ENCODE peak calls at places on chromosomes 2 and 18, in five cellular contexts. H, V, D, X and R are unnamed samples.
A peak's percentile ranks its signal among the peaks of the same experiment; 100 is the strongest.

GRCh38 chr18:35777042-35777441 is 195.4 kb upstream of the RMP24 start:
- DNase-seq in H (no peak), V (no peak), D (no peak), X (no peak), R (no peak)

GRCh38 chr2:233922471-233922870 is 5.3 kb downstream of the TRPM8 start:
- DNase-seq in H (no peak), V (no peak), D (no peak), X (peak; percentile 41), R (peak; percentile 40)

GRCh38 chr2:68188831-68189230 is 31.1 kb downstream of the PNO1 start:
- DNase-seq in H (no peak), V (no peak), D (no peak), X (no peak), R (no peak)

GRCh38 chr2:182068811-182069210 is 83.2 kb downstream of the PPP1R1C start:
- DNase-seq in H (no peak), V (peak; percentile 37), D (peak; percentile 16), X (no peak), R (no peak)

GRCh38 chr2:128271186-128271890 is 47.3 kb downstream of the HS6ST1 start:
- DNase-seq in H (no peak), V (no peak), D (no peak), X (no peak), R (no peak)

GRCh38 chr2:151071906-151072305 is 189.8 kb downstream of the RBM43 start:
- DNase-seq in H (no peak), V (no peak), D (peak; percentile 34), X (peak; percentile 35), R (no peak)

GRCh38 chr2:241873081-241873802 is 3.7 kb downstream of the RTP5 start:
- DNase-seq in H (no peak), V (no peak), D (no peak), X (no peak), R (no peak)

GRCh38 chr2:180494286-180494685 is 486.1 kb upstream of the UBE2E3 start:
- DNase-seq in H (no peak), V (no peak), D (no peak), X (no peak), R (no peak)

GRCh38 chr2:219727771-219728429 is 100.5 kb downstream of the SLC4A3 start:
- DNase-seq in H (no peak), V (no peak), D (peak; percentile 45), X (no peak), R (no peak)

GRCh38 chr2:152646775-152647174 is 70.5 kb downstream of the PRPF40A start:
- DNase-seq in H (no peak), V (peak; percentile 97), D (peak; percentile 96), X (peak; percentile 95), R (peak; percentile 86)

GRCh38 chr2:25567406-25567805 is 106.0 kb downstream of the DTNB start:
- DNase-seq in H (peak; percentile 67), V (peak; percentile 50), D (peak; percentile 67), X (peak; percentile 65), R (peak; percentile 78)

GRCh38 chr18:66599190-66599589 is 4.7 kb downstream of the CDH19 start:
- DNase-seq in H (no peak), V (peak; percentile 10), D (no peak), X (no peak), R (no peak)

GRCh38 chr2:207394203-207394741 is 135.5 kb upstream of the CREB1 start:
- DNase-seq in H (no peak), V (peak; percentile 53), D (peak; percentile 78), X (peak; percentile 66), R (peak; percentile 21)

GRCh38 chr2:162153608-162154224 is 1.7 kb upstream of the GCG start:
- DNase-seq in H (no peak), V (peak; percentile 36), D (peak; percentile 53), X (peak; percentile 49), R (peak; percentile 73)

DNA sequence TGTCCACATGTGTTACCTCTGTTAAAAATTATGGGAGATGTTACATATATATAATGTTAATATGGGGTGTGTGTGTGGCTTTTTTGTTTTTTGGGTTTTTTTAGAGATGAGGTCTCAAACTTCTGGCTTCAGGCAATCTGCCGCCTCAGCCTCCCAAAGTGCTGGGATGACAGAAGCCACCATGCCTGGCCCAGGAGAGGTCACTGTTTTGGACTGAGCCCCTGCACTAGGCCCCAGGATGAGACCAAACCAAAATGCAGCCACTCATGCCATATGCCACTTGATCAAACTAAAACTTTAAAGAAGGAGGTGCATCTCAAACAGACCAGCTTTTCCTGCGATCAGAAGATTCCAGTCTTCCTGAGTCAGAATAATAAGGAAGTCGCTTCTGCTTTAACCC is 2.5 kb downstream of the ADI1 start:
- DNase-seq in H (no peak), V (no peak), D (no peak), X (no peak), R (no peak)
- H3K9me3 ChIP-seq in H (no peaks in the 10 kb centered on the region), V (no peaks in the 10 kb centered on the region), D (no peaks in the 10 kb centered on the region), X (no peaks in the 10 kb centered on the region), R (no peaks in the 10 kb centered on the region)

GRCh38 chr2:43486604-43487003 is 109.2 kb downstream of the THADA start:
- DNase-seq in H (no peak), V (no peak), D (no peak), X (no peak), R (peak; percentile 20)

GRCh38 chr2:43493954-43494353 is 101.9 kb downstream of the THADA start:
- DNase-seq in H (no peak), V (no peak), D (no peak), X (no peak), R (no peak)

GRCh38 chr2:43491070-43491639 is 104.7 kb downstream of the THADA start:
- DNase-seq in H (no peak), V (peak; percentile 17), D (peak; percentile 59), X (no peak), R (no peak)

GRCh38 chr2:43488737-43489136 is 107.1 kb downstream of the THADA start:
- DNase-seq in H (no peak), V (no peak), D (no peak), X (no peak), R (no peak)

DNA sequence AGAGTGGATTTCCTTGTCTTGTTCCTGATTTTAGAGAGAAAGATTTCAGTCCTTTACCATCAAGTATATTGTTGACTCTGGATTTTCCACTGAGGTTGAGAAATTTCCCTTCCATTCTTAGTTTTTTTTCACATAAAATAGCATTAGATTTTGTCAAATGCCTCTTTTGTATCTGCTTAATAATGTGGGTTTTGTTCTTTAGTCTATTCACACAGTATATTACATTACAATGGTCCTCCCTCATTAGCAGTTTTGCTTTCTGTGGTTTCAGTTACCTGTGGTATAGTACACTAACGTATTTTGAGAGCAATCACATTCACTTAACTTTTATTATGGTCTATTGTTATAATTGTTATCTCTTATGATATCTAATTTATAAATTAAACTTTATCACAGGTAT is 105.5 kb downstream of the THADA start:
- DNase-seq in H (no peak), V (no peak), D (no peak), X (no peak), R (no peak)
- H3K9ac ChIP-seq in H (no peak overlapping the region), V (no peak overlapping the region), D (no peak overlapping the region), X (no peak overlapping the region), R (no peak overlapping the region)

DNA sequence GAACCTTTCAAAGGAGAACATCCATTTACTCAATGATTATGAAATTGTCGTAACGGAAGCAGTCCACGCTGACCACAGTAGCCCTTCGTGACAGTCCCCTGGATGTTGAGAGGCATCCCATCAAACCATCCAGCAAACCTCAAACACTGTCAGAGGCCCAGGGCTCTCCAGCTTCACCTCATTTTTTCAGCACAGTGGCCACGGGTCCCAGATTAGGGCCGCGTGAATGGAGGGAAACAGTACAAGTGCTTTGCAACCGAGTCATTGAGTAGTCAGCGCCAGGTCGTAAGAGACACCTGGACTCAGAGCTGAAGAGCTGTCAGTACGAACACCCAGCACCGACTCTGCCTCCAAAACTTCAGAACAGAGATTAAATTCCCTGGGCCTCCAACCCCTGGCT is 552.5 kb upstream of the SALL3 start:
- DNase-seq in H (no peak), V (no peak), D (no peak), X (no peak), R (no peak)
- H3K9me3 ChIP-seq in H (no peaks in the 10 kb centered on the region), V (no peaks in the 10 kb centered on the region), D (no peaks in the 10 kb centered on the region), X (peaks cover 31% of the 10 kb centered on the region), R (peaks cover 3% of the 10 kb centered on the region)

GRCh38 chr2:98457045-98457696 is 12.5 kb downstream of the INPP4A start:
- DNase-seq in H (no peak), V (peak; percentile 78), D (peak; percentile 95), X (peak; percentile 99), R (peak; percentile 89)
- H3K9ac ChIP-seq in H (no peak overlapping the region), V (no peak overlapping the region), D (peak overlapping the region; percentile 74), X (no peak overlapping the region), R (peak overlapping the region; percentile 38)

GRCh38 chr2:32977228-32977758 is 30.5 kb downstream of the LTBP1 start:
- DNase-seq in H (no peak), V (peak; percentile 6), D (peak; percentile 28), X (no peak), R (no peak)
- H3K9me3 ChIP-seq in H (peaks cover 2% of the 10 kb centered on the region), V (no peaks in the 10 kb centered on the region), D (no peaks in the 10 kb centered on the region), X (peaks cover 5% of the 10 kb centered on the region), R (peaks cover 6% of the 10 kb centered on the region)

DNA sequence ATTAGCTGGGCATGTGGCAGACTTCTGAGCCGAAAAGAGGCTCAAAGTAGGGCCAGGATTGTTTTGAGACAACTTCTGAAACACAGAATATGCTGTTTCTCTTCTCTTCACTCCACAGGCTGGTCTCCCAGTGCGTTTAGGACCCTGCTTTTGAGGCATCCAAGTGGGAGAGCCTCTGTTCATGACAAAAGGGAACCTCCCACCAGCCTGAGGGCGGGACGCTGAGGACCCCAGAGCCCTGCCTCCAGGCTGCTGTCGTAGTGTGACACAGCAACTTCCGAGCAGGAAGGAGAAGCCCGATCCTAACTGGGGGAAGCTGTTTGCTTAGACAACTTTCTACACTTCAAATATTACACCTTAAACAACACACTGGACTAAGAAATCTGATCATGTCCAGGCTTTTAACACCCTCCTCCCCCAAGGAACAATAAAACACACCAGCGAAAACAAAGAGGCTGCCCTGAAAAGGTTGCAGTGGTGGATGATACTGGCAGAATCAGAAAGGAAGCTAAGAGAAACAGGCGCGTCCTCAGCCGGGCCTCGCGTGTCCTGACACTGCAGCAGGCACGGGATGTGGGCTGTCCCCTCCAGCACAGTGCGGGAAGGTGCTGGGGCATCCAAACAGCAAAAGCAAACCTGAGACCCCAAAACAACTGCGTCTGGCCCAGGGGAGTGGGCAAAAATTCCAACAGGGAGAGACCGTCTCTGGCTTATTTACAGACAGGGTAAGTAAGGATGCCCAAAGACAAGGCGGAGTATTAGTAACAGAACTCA is 9.3 kb downstream of the SERTAD2 start:
- DNase-seq in H (no peak), V (peak; percentile 82), D (peak; percentile 90), X (peak; percentile 81), R (peak; percentile 90)
- H3K9ac ChIP-seq in H (peak overlapping the region; percentile 79), V (peak overlapping the region; percentile 66), D (peak overlapping the region; percentile 86), X (peak overlapping the region; percentile 79), R (peak overlapping the region; percentile 83)